ENCODE peak calls at places on chromosome 13, in five cellular contexts. I is SK-N-SH, W is K562, Z is HepG2, D is GM12878. F is an unnamed sample.

GRCh38 chr13:23378009-23378632 is 55.4 kb downstream of the SACS start:
- DNase-seq in I (no peak), W (no peak), Z (no peak), D (peak), F (no peak)

GRCh38 chr13:33167521-33167920 is 118.0 kb downstream of the STARD13 start:
- DNase-seq in I (no peak), W (no peak), Z (peak), D (no peak), F (no peak)

GRCh38 chr13:27177852-27178251 is 6.2 kb upstream of the USP12 start:
- DNase-seq in I (no peak), W (peak), Z (no peak), D (no peak), F (peak)

GRCh38 chr13:83798731-83799130 is 83.5 kb downstream of the SLITRK1 start:
- DNase-seq in I (no peak), W (no peak), Z (no peak), D (no peak), F (no peak)

GRCh38 chr13:21234537-21234936 is 58.1 kb downstream of the MRPL57 start:
- DNase-seq in I (peak), W (no peak), Z (peak), D (no peak), F (no peak)

GRCh38 chr13:103539265-103539664 is 473.0 kb upstream of the SLC10A2 start:
- DNase-seq in I (peak), W (no peak), Z (no peak), D (no peak), F (no peak)

GRCh38 chr13:48266150-48266549 is 33.1 kb downstream of the ITM2B start:
- DNase-seq in I (no peak), W (no peak), Z (no peak), D (no peak), F (no peak)

GRCh38 chr13:41500501-41500900 is 43.2 kb downstream of the RGCC start:
- DNase-seq in I (no peak), W (no peak), Z (no peak), D (no peak), F (no peak)

GRCh38 chr13:39876258-39876657 is 220.8 kb downstream of the COG6 start:
- DNase-seq in I (no peak), W (no peak), Z (no peak), D (no peak), F (no peak)

GRCh38 chr13:36834299-36834698 is 15.3 kb downstream of the RFXAP start:
- DNase-seq in I (no peak), W (no peak), Z (no peak), D (no peak), F (no peak)
- TF ChIP-seq YY1 in I (no peak), W (no peak), Z (no peak), D (no peak), F (no peak)

DNA sequence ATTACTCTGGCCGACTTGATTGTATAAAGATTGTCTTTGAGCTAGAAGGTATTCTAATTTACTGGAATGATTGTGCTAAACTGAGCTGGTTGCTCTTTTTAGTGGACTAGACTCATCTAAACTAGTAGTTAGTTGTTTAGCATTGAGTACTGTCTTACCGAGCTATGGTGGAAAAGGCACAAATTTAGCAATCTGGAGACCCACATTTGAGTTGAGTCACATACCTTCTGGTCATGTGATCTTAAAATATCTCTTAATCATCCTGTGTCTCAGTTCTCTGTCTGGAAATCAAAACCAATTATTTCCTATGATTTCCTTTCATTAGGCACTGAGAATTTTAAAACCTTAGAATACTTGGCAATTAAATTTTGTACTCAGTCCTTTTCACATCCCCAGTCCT is 349.5 kb downstream of the IRS2 start:
- DNase-seq in I (no peak), W (no peak), Z (no peak), D (no peak), F (no peak)
- TF ChIP-seq RFX5 in I (no peak), W (no peak), Z (no peak), D (no peak), F (no peak)

DNA sequence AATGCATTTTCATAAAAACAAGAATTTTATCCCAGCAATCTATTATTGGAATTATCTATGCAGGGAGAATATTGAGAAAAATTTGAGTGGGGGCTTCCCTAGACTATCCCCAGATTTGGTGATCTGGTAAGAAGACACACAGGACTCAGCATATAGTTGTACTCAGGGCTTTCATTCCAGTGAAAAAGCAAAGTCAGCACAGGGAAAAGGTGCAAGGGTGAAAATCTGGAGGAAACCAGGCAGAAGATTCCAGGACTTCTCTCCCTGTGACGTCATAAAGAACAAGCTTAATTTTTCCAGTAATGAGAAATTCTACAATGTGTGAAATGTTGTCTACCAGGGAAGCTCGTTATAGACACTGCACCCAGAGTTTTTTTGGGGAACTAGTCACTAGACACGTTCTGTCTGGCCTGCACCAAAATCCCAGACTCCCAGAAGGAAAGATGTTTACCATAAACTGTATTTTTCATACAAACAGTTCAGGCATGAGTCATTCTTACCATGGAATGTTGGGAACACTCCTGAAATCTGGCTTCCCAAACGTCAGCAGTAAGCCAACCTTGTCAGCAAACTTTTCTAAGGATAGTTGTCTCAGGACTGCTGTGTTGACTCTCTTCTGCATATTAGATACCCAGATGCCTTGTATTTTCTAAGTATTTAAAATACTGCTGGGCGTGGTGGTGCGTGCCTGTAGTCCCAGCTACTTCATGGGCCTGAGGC is 107.4 kb downstream of the DNAJC3 start:
- DNase-seq in I (no peak), W (no peak), Z (peak), D (no peak), F (no peak)
- H3K9ac ChIP-seq in I (no peak), W (no peak), Z (no peak), D (no peak), F (no peak)

GRCh38 chr13:112943309-112944125 is 25.5 kb upstream of the MCF2L start:
- DNase-seq in I (peak), W (no peak), Z (no peak), D (no peak), F (no peak)
- TF ChIP-seq YY1 in I (no peak), W (no peak), Z (no peak), D (no peak), F (no peak)

F was measured in H1.